ENCODE peak calls at places on chromosomes 7 and 10, in four cellular contexts. V is H9, L is mesendoderm, S is lower lobe of right lung. C is an unnamed sample.

GRCh38 chr10:124691448-124692435 is 52.4 kb downstream of the FAM53B start:
- DNase-seq in V (no peak), L (no peak), S (no peak), C (no peak)

GRCh38 chr10:30228638-30229037 is 120.4 kb downstream of the MTPAP start:
- DNase-seq in V (no peak), L (no peak), S (no peak), C (no peak)

GRCh38 chr10:53209941-53210611 is 437.5 kb upstream of the MBL2 start:
- DNase-seq in V (peak; percentile 38), L (peak; percentile 85), S (no peak), C (no peak)

GRCh38 chr10:75553550-75553949 is 122.1 kb downstream of the LRMDA start:
- DNase-seq in V (no peak), L (no peak), S (no peak), C (no peak)

GRCh38 chr10:104937528-104937927 is 296.4 kb downstream of the SORCS3 start:
- DNase-seq in V (no peak), L (peak; percentile 28), S (no peak), C (peak; percentile 75)

GRCh38 chr7:104328970-104329825 is 795 bp downstream of the LHFPL3 start:
- DNase-seq in V (peak; percentile 31), L (peak; percentile 19), S (no peak), C (no peak)

GRCh38 chr10:88293073-88293472 is 290.0 kb downstream of the RNLS start:
- DNase-seq in V (no peak), L (no peak), S (no peak), C (no peak)

GRCh38 chr10:132787253-132788179 is 1.6 kb upstream of the NKX6-2 start:
- DNase-seq in V (peak; percentile 75), L (peak; percentile 66), S (no peak), C (no peak)

GRCh38 chr7:117385340-117386124 is 41.8 kb downstream of the ASZ1 start:
- DNase-seq in V (no peak), L (no peak), S (no peak), C (no peak)

GRCh38 chr10:80173441-80173840 is 31.9 kb downstream of the ANXA11 start:
- DNase-seq in V (no peak), L (no peak), S (no peak), C (no peak)

GRCh38 chr10:94450782-94451181 is 48.4 kb downstream of the TBC1D12 start:
- DNase-seq in V (no peak), L (no peak), S (no peak), C (no peak)

GRCh38 chr10:75469018-75469616 is 37.7 kb downstream of the LRMDA start:
- DNase-seq in V (no peak), L (no peak), S (no peak), C (peak; percentile 90)

GRCh38 chr10:117578999-117579590 is 36.5 kb downstream of the EMX2 start:
- DNase-seq in V (no peak), L (no peak), S (no peak), C (no peak)

GRCh38 chr7:69430502-69431145 is 167.7 kb upstream of the AUTS2 start:
- DNase-seq in V (peak; percentile 29), L (peak; percentile 13), S (no peak), C (peak; percentile 35)

GRCh38 chr10:114571316-114571999 is 86.6 kb downstream of the ABLIM1 start:
- DNase-seq in V (no peak), L (peak; percentile 8), S (no peak), C (peak; percentile 61)

GRCh38 chr7:151078233-151079040 is 2.2 kb downstream of the FASTK start:
- DNase-seq in V (no peak), L (peak; percentile 50), S (no peak), C (no peak)

GRCh38 chr10:34102237-34102673 is 712.8 kb downstream of the PARD3 start:
- DNase-seq in V (no peak), L (no peak), S (no peak), C (peak; percentile 38)

GRCh38 chr10:133384071-133384470 is 5.0 kb downstream of the PAOX start:
- DNase-seq in V (no peak), L (no peak), S (peak; percentile 20), C (no peak)

GRCh38 chr7:82395147-82395546 is 48.4 kb downstream of the CACNA2D1 start:
- DNase-seq in V (no peak), L (no peak), S (no peak), C (no peak)

GRCh38 chr7:82393821-82394220 is 49.8 kb downstream of the CACNA2D1 start:
- DNase-seq in V (no peak), L (no peak), S (no peak), C (no peak)

GRCh38 chr7:82384779-82385178 is 58.8 kb downstream of the CACNA2D1 start:
- DNase-seq in V (no peak), L (no peak), S (no peak), C (no peak)

GRCh38 chr7:82388138-82388537 is 55.4 kb downstream of the CACNA2D1 start:
- DNase-seq in V (no peak), L (no peak), S (no peak), C (no peak)

GRCh38 chr7:82389847-82390246 is 53.7 kb downstream of the CACNA2D1 start:
- DNase-seq in V (no peak), L (peak; percentile 26), S (no peak), C (no peak)
- H3K4me1 ChIP-seq in V (no peaks in the 10 kb centered on the region), L (peaks cover 2% of the 10 kb centered on the region), S (no peaks in the 10 kb centered on the region), C (no peaks in the 10 kb centered on the region)

GRCh38 chr10:78863601-78864239 is 205.0 kb upstream of the ZMIZ1 start:
- DNase-seq in V (no peak), L (no peak), S (no peak), C (no peak)
- H3K4me1 ChIP-seq in V (no peaks in the 10 kb centered on the region), L (no peaks in the 10 kb centered on the region), S (no peaks in the 10 kb centered on the region), C (no peaks in the 10 kb centered on the region)

DNA sequence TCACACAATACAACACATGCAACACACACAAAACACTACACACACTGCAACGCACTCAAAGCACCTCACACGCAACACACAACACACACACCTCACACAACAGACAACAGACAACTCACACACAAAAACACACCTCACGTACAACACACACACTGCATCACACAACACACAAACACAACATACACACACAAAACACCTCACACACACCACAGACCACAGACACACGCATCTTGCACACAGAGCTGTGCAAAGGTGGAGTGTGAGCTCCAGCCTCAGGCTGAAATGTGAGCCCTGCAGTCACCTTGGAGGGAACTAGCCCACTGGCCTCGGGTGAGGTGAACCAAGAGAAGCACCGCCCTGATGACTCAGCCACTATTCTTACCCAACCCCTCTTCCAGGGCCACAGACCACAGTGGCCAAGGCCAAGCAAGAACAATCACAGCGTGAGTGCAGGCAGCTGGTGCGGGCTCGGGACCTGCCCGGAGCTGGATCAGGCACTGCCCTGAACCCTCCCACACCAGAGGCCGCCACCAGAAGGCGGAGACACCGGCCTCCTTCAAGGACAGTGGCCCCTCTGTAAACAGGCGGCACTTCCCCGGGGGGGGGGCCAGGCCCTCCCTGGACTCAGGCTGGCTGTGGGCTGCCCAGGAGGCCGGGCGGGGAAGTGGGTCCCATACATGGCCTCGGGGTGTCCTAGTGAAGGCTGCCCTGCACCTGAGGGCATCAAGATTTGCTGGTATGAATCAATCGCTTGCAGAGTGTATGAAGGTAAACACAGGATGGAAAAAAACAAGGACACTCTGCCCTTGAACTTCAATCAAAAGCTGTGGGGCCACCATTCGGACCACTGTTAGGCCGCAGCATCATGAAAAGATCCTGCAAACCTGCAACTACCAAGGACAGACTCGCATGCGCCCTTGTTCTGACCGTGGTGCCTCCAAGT is 106.7 kb downstream of the TNS3 start:
- DNase-seq in V (peak; percentile 93), L (peak; percentile 95), S (peak; percentile 95), C (peak; percentile 98)
- H3K4me1 ChIP-seq in V (peaks cover 15% of the 10 kb centered on the region), L (peaks cover 10% of the 10 kb centered on the region), S (peaks cover 55% of the 10 kb centered on the region), C (peaks cover 45% of the 10 kb centered on the region)

GRCh38 chr7:131365876-131366275 is 38.2 kb downstream of the MKLN1 start:
- DNase-seq in V (no peak), L (no peak), S (no peak), C (no peak)
- H3K4me1 ChIP-seq in V (peaks cover 3% of the 10 kb centered on the region), L (peaks cover 7% of the 10 kb centered on the region), S (peaks cover 73% of the 10 kb centered on the region), C (peaks cover 83% of the 10 kb centered on the region)

GRCh38 chr10:102672822-102673200 is 28.5 kb downstream of the TRIM8 start:
- DNase-seq in V (no peak), L (no peak), S (no peak), C (no peak)
- H3K4me1 ChIP-seq in V (peaks cover 19% of the 10 kb centered on the region), L (peaks cover 18% of the 10 kb centered on the region), S (peaks cover 79% of the 10 kb centered on the region), C (peaks cover 6% of the 10 kb centered on the region)

GRCh38 chr7:27172388-27172774 is 1.7 kb downstream of the HOXA10 start:
- DNase-seq in V (peak; percentile 30), L (no peak), S (no peak), C (peak; percentile 13)

GRCh38 chr7:27172823-27173411 is 1.2 kb downstream of the HOXA10 start:
- DNase-seq in V (peak; percentile 48), L (peak; percentile 71), S (peak; percentile 40), C (peak; percentile 57)

GRCh38 chr7:27174077-27175004 is at the start of gene HOXA10:
- DNase-seq in V (peak; percentile 52), L (no peak), S (peak; percentile 43), C (peak; percentile 15)

GRCh38 chr7:27175005-27175625 is 995 bp upstream of the HOXA10 start:
- DNase-seq in V (peak; percentile 36), L (peak; percentile 52), S (no peak), C (no peak)

GRCh38 chr7:27173412-27174076 is 576 bp downstream of the HOXA10 start:
- DNase-seq in V (peak; percentile 46), L (no peak), S (peak; percentile 48), C (peak; percentile 30)
- H3K4me1 ChIP-seq in V (no peaks in the 10 kb centered on the region), L (no peaks in the 10 kb centered on the region), S (peaks cover 40% of the 10 kb centered on the region), C (peaks cover 16% of the 10 kb centered on the region)

GRCh38 chr7:840001-840600 is 7.8 kb downstream of the SUN1 start:
- DNase-seq in V (no peak), L (no peak), S (peak; percentile 23), C (no peak)
- H3K4me1 ChIP-seq in V (no peaks in the 10 kb centered on the region), L (no peaks in the 10 kb centered on the region), S (peaks cover 17% of the 10 kb centered on the region), C (no peaks in the 10 kb centered on the region)

GRCh38 chr10:103619424-103620356 is 126.2 kb downstream of the NEURL1 start:
- DNase-seq in V (no peak), L (no peak), S (no peak), C (no peak)
- H3K4me1 ChIP-seq in V (peaks cover 2% of the 10 kb centered on the region), L (peaks cover 2% of the 10 kb centered on the region), S (peaks cover 41% of the 10 kb centered on the region), C (no peaks in the 10 kb centered on the region)

GRCh38 chr10:43398939-43399871 is 9.8 kb downstream of the HNRNPF start:
- DNase-seq in V (no peak), L (peak; percentile 57), S (no peak), C (peak; percentile 48)
- H3K4me1 ChIP-seq in V (peaks cover 4% of the 10 kb centered on the region), L (peaks cover 8% of the 10 kb centered on the region), S (peaks cover 87% of the 10 kb centered on the region), C (peaks cover 25% of the 10 kb centered on the region)